ENCODE peak calls at places on chromosome 22, in ten cellular contexts. U is stomach; G is CD4-positive, alpha-beta memory T cell; P is EL; K is COR-L47; A is Ammon's horn; Q is NCI-H187 treated with DMSO at 0.1 percent for 48 hours; H is thoracic aorta; R is H7; T is SHP77 treated with DMSO at 0.1 percent for 48 hours. N is an unnamed sample.

GRCh38 chr22:46018859-46019258 is 41.9 kb upstream of the WNT7B start:
- DNase-seq in H (no peak), R (no peak), A (no peak), U (no peak), P (peak), K (no peak), T (no peak), G (no peak), Q (no peak), N (no peak)

GRCh38 chr22:23801886-23802377 is 15.2 kb downstream of the SMARCB1 start:
- DNase-seq in P (no peak), H (no peak), T (no peak), U (no peak), G (no peak), R (peak), A (no peak), Q (no peak), K (no peak), N (no peak)

GRCh38 chr22:39598017-39598965 is 27.7 kb downstream of the CACNA1I start:
- DNase-seq in H (no peak), Q (no peak), G (peak), P (no peak), U (peak), A (no peak), K (no peak), R (peak), T (no peak), N (peak)

GRCh38 chr22:31160328-31160978 is 471 bp downstream of the RNF185 start:
- DNase-seq in A (peak), T (no peak), G (no peak), R (no peak), K (no peak), P (no peak), Q (no peak), U (no peak), H (no peak), N (no peak)

GRCh38 chr22:44329179-44329796 is 16.5 kb upstream of the SHISAL1 start:
- DNase-seq in H (no peak), U (no peak), G (no peak), P (no peak), A (no peak), Q (no peak), R (no peak), T (no peak), K (no peak), N (no peak)

GRCh38 chr22:42990131-42990838 is 24.7 kb downstream of the PACSIN2 start:
- DNase-seq in T (no peak), G (no peak), Q (no peak), R (no peak), U (no peak), A (peak), H (no peak), K (no peak), P (peak), N (no peak)

GRCh38 chr22:28855355-28856094 is 27.8 kb upstream of the ZNRF3 start:
- DNase-seq in P (peak), Q (no peak), K (peak), A (peak), T (no peak), G (peak), R (peak), U (peak), H (no peak), N (peak)

GRCh38 chr22:44437493-44438015 is 60.5 kb downstream of the RTL6 start:
- DNase-seq in T (no peak), U (no peak), G (no peak), R (peak), Q (no peak), A (no peak), P (no peak), K (no peak), H (no peak), N (no peak)

GRCh38 chr22:33427461-33427860 is 369.3 kb upstream of the SYN3 start:
- DNase-seq in G (no peak), Q (no peak), A (no peak), P (no peak), U (no peak), R (no peak), K (no peak), T (no peak), H (no peak), N (no peak)

GRCh38 chr22:19932367-19933206 is 9.0 kb upstream of the COMT start:
- DNase-seq in K (peak), G (no peak), H (no peak), R (no peak), T (no peak), A (no peak), P (no peak), Q (no peak), U (peak), N (peak)

GRCh38 chr22:43092085-43092484 is 2.9 kb upstream of the TTLL1 start:
- DNase-seq in H (no peak), T (no peak), Q (no peak), P (no peak), U (no peak), A (no peak), G (no peak), K (no peak), R (no peak), N (no peak)

GRCh38 chr22:50731811-50732624 is 6.0 kb upstream of the ACR start:
- DNase-seq in G (peak), U (peak), T (no peak), P (peak), A (peak), K (peak), H (no peak), Q (no peak), R (peak), N (peak)

GRCh38 chr22:50532353-50532700 is 2.5 kb upstream of the TYMP start:
- DNase-seq in Q (no peak), R (peak), K (no peak), G (no peak), P (no peak), T (no peak), A (no peak), H (no peak), U (no peak), N (no peak)

GRCh38 chr22:40107756-40108437 is 69.8 kb upstream of the TNRC6B start:
- DNase-seq in H (no peak), P (peak), R (no peak), G (no peak), K (no peak), T (no peak), Q (no peak), A (no peak), U (peak), N (no peak)

GRCh38 chr22:49048591-49048990 is 779.1 kb downstream of the BRD1 start:
- DNase-seq in U (no peak), Q (no peak), P (no peak), R (no peak), K (no peak), A (no peak), G (no peak), H (no peak), T (no peak), N (no peak)

GRCh38 chr22:28375761-28376534 is 303.7 kb downstream of the TTC28 start:
- DNase-seq in A (no peak), T (no peak), U (no peak), G (no peak), K (no peak), P (no peak), R (no peak), H (no peak), Q (no peak), N (no peak)

GRCh38 chr22:46547883-46548244 is 10.4 kb upstream of the CELSR1 start:
- DNase-seq in H (peak), R (no peak), T (no peak), Q (no peak), A (peak), K (no peak), P (peak), G (no peak), U (no peak), N (no peak)

GRCh38 chr22:46522743-46523300 is 14.6 kb downstream of the CELSR1 start:
- DNase-seq in Q (no peak), P (no peak), H (no peak), K (no peak), A (no peak), T (peak), R (peak), G (no peak), U (no peak), N (no peak)

GRCh38 chr22:20192972-20193760 is 42.3 kb upstream of the CCDC188 start:
- DNase-seq in G (no peak), Q (no peak), A (no peak), R (peak), P (no peak), U (no peak), K (no peak), T (no peak), H (no peak), N (no peak)

GRCh38 chr22:40058265-40058664 is 63.5 kb downstream of the FAM83F start:
- DNase-seq in G (no peak), Q (no peak), T (no peak), H (no peak), U (no peak), P (no peak), R (no peak), A (no peak), K (no peak), N (no peak)

GRCh38 chr22:40342521-40342920 is 3.8 kb upstream of the ADSL start:
- DNase-seq in H (no peak), R (no peak), K (no peak), P (no peak), G (no peak), T (no peak), Q (no peak), U (no peak), A (no peak), N (no peak)

GRCh38 chr22:50010676-50011446 is 1.7 kb downstream of the IL17REL start:
- DNase-seq in Q (no peak), K (no peak), H (no peak), U (no peak), G (peak), T (no peak), A (no peak), R (peak), P (no peak), N (no peak)

N was measured in pancreas.